ENCODE peak calls at places on chromosomes 5 and 9, in seven cellular contexts. W, Z, C, R, H, G and Q are unnamed samples.

GRCh38 chr9:91197232-91198181 is 164.2 kb downstream of the AUH start:
- DNase-seq in G (peak; percentile 73), H (peak; percentile 30), Z (no peak), W (no peak), C (peak; percentile 85), R (no peak), Q (peak; percentile 77)

GRCh38 chr5:169768416-169768815 is 131.3 kb downstream of the DOCK2 start:
- DNase-seq in C (no peak), W (no peak), G (no peak), R (no peak), H (no peak), Z (peak; percentile 68), Q (no peak)

GRCh38 chr5:179475211-179475840 is 75.0 kb upstream of the RUFY1 start:
- DNase-seq in C (no peak), Z (no peak), G (no peak), H (no peak), R (no peak), W (no peak), Q (no peak)

GRCh38 chr5:38323645-38324295 is 65.4 kb downstream of the EGFLAM start:
- DNase-seq in R (no peak), Z (no peak), G (no peak), C (no peak), W (no peak), H (no peak), Q (peak; percentile 32)

GRCh38 chr5:121668635-121669034 is 183.0 kb upstream of the FTMT start:
- DNase-seq in H (no peak), W (no peak), G (no peak), Z (no peak), R (no peak), C (peak; percentile 7), Q (no peak)

GRCh38 chr5:144187699-144188294 is 17.1 kb downstream of the KCTD16 start:
- DNase-seq in R (no peak), W (no peak), Z (no peak), C (no peak), G (peak; percentile 76), H (peak; percentile 56), Q (peak; percentile 28)

GRCh38 chr9:16640649-16641048 is 229.8 kb downstream of the BNC2 start:
- DNase-seq in W (no peak), R (no peak), C (no peak), Z (peak; percentile 63), G (no peak), H (no peak), Q (no peak)

GRCh38 chr5:52794519-52794918 is 6.8 kb downstream of the ITGA1 start:
- DNase-seq in W (no peak), H (no peak), G (no peak), R (no peak), Z (no peak), C (no peak), Q (no peak)

GRCh38 chr5:7976411-7977190 is 107.7 kb downstream of the MTRR start:
- DNase-seq in W (no peak), R (no peak), G (no peak), C (no peak), Z (no peak), H (no peak), Q (no peak)

GRCh38 chr9:136712690-136713554 is 550 bp downstream of the DIPK1B start:
- DNase-seq in W (no peak), C (no peak), G (no peak), R (peak; percentile 42), H (no peak), Z (peak; percentile 68), Q (no peak)

GRCh38 chr5:143229896-143230675 is 173.4 kb downstream of the NR3C1 start:
- DNase-seq in W (no peak), C (no peak), H (no peak), G (no peak), R (no peak), Z (peak; percentile 66), Q (no peak)

GRCh38 chr9:112162644-112163413 is 12.3 kb downstream of the SUSD1 start:
- DNase-seq in C (no peak), R (no peak), G (no peak), W (no peak), H (no peak), Z (no peak), Q (no peak)

GRCh38 chr9:104506565-104506964 is 2.5 kb downstream of the OR13F1 start:
- DNase-seq in C (no peak), W (no peak), G (no peak), H (no peak), Z (no peak), R (no peak), Q (no peak)

GRCh38 chr9:129340427-129341196 is 162.6 kb upstream of the IER5L start:
- DNase-seq in Z (peak; percentile 68), G (no peak), C (no peak), W (no peak), R (no peak), H (no peak), Q (no peak)

GRCh38 chr5:5298068-5298633 is 124.3 kb upstream of the ICE1 start:
- DNase-seq in R (no peak), C (no peak), W (no peak), Z (no peak), G (no peak), H (peak; percentile 66), Q (no peak)

GRCh38 chr9:121888438-121888775 is 204.7 kb downstream of the TTLL11 start:
- DNase-seq in W (no peak), H (no peak), G (no peak), R (no peak), C (no peak), Z (no peak), Q (no peak)

GRCh38 chr9:131096490-131097258 is at the start of gene AIF1L:
- DNase-seq in G (no peak), W (peak; percentile 76), R (peak; percentile 74), Z (peak; percentile 97), H (peak; percentile 44), C (peak; percentile 29), Q (no peak)

GRCh38 chr5:103347729-103348128 is 89.2 kb downstream of the MACIR start:
- DNase-seq in H (no peak), Z (peak; percentile 62), W (no peak), C (no peak), G (no peak), R (no peak), Q (no peak)

GRCh38 chr5:160923927-160924705 is 72.1 kb upstream of the ATP10B start:
- DNase-seq in C (no peak), Z (peak; percentile 86), H (no peak), G (peak; percentile 59), R (no peak), W (peak; percentile 20), Q (no peak)

GRCh38 chr9:109771084-109771483 is 8.9 kb upstream of the PALM2AKAP2 start:
- DNase-seq in G (no peak), H (no peak), R (no peak), W (peak; percentile 81), C (no peak), Z (peak; percentile 55), Q (no peak)

GRCh38 chr9:101307041-101307440 is 77.8 kb downstream of the BAAT start:
- DNase-seq in C (no peak), R (no peak), W (no peak), G (no peak), H (no peak), Z (no peak), Q (no peak)

GRCh38 chr9:18526686-18527085 is 52.7 kb downstream of the ADAMTSL1 start:
- DNase-seq in C (no peak), H (no peak), Z (no peak), W (peak; percentile 36), G (no peak), R (peak; percentile 62), Q (no peak)

GRCh38 chr5:34547300-34548085 is 108.6 kb upstream of the RAI14 start:
- DNase-seq in Z (no peak), W (no peak), C (no peak), R (no peak), H (no peak), G (no peak), Q (no peak)

GRCh38 chr5:88785396-88786216 is 97.4 kb downstream of the MEF2C start:
- DNase-seq in C (peak; percentile 96), W (peak; percentile 16), H (no peak), Z (no peak), G (no peak), R (peak; percentile 70), Q (no peak)

GRCh38 chr5:150111121-150111520 is 24.8 kb upstream of the CSF1R start:
- DNase-seq in H (no peak), G (no peak), C (no peak), Z (peak; percentile 49), W (no peak), R (no peak), Q (no peak)

DNA sequence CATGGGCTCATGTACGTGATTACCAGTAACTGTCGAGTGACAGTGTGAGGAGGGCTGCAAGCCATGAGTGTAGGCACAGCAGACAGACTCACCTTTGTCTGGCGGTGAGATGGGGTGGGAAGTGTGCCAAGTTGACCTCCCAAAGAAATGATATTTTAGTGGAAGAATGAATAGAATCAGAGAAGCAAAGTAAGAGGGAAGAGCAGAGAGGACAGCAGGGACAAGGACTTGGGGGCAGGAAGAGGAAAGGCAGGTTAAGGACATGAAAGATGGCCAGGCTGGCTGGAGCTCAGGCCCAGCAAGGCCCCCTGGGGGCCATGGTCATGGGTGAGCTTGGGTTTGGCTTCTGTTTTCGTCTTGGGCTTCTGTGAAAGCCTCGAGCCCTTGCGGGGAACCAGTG is 20.2 kb downstream of the TGFBI start:
- DNase-seq in R (no peak), W (no peak), G (no peak), H (no peak), Z (no peak), C (no peak), Q (no peak)
- H3K4me1 ChIP-seq in R (no peaks in the 10 kb centered on the region), W (peaks cover 8% of the 10 kb centered on the region), G (peaks cover 17% of the 10 kb centered on the region), H (no peaks in the 10 kb centered on the region), Z (no peaks in the 10 kb centered on the region), C (peaks cover 21% of the 10 kb centered on the region), Q (no peaks in the 10 kb centered on the region)

GRCh38 chr5:66993882-66994281 is 202.7 kb downstream of the CD180 start:
- DNase-seq in C (no peak), G (no peak), W (no peak), Z (no peak), R (no peak), H (no peak), Q (no peak)

GRCh38 chr5:66994790-66995189 is 201.8 kb downstream of the CD180 start:
- DNase-seq in Z (no peak), C (no peak), H (no peak), W (no peak), R (no peak), G (no peak), Q (no peak)

GRCh38 chr5:66991746-66992145 is 204.9 kb downstream of the CD180 start:
- DNase-seq in C (no peak), W (no peak), Z (no peak), H (no peak), R (no peak), G (no peak), Q (no peak)

GRCh38 chr5:66993448-66993847 is 203.2 kb downstream of the CD180 start:
- DNase-seq in G (no peak), Z (no peak), C (no peak), R (peak; percentile 20), W (no peak), H (no peak), Q (no peak)

GRCh38 chr5:66992547-66992946 is 204.1 kb downstream of the CD180 start:
- DNase-seq in H (no peak), Z (no peak), W (no peak), R (no peak), G (no peak), C (no peak), Q (no peak)
- H3K4me3 ChIP-seq in H (no peak overlapping the region), Z (no peak overlapping the region), W (no peak overlapping the region), R (no peak overlapping the region), G (no peak overlapping the region), C (no peak overlapping the region), Q (no peak overlapping the region)

GRCh38 chr5:173907284-173907683 is 19.1 kb downstream of the CPEB4 start:
- DNase-seq in C (no peak), H (no peak), Z (no peak), G (no peak), R (no peak), W (no peak), Q (no peak)
- H3K4me1 ChIP-seq in C (no peaks in the 10 kb centered on the region), H (peaks cover 7% of the 10 kb centered on the region), Z (no peaks in the 10 kb centered on the region), G (peaks cover 57% of the 10 kb centered on the region), R (peaks cover 4% of the 10 kb centered on the region), W (no peaks in the 10 kb centered on the region), Q (peaks cover 87% of the 10 kb centered on the region)

GRCh38 chr9:134536101-134536900 is 105.3 kb upstream of the COL5A1 start:
- DNase-seq in G (no peak), W (no peak), C (no peak), Z (no peak), H (no peak), R (no peak), Q (no peak)
- H3K4me3 ChIP-seq in G (no peak overlapping the region), W (no peak overlapping the region), C (no peak overlapping the region), Z (no peak overlapping the region), H (no peak overlapping the region), R (no peak overlapping the region), Q (no peak overlapping the region)